ENCODE peak calls at places on chromosomes 2 and 18, in ten cellular contexts. T, V, J, F, R, E, Z, G, M and W are unnamed samples.

GRCh38 chr2:201319511-201319910 is 37.6 kb downstream of the FLACC1 start:
- DNase-seq in V (no peak), J (no peak), T (no peak), Z (no peak), R (no peak), E (no peak), G (no peak), F (no peak), M (no peak), W (no peak)

GRCh38 chr2:105546623-105546964 is 147.7 kb upstream of the FHL2 start:
- DNase-seq in F (no peak), Z (peak; percentile 26), V (no peak), R (no peak), T (no peak), J (no peak), E (no peak), M (no peak), G (no peak), W (no peak)

GRCh38 chr2:203583696-203584095 is 48.6 kb upstream of the RAPH1 start:
- DNase-seq in F (no peak), R (peak; percentile 50), J (no peak), T (no peak), Z (no peak), M (no peak), G (no peak), V (no peak), E (no peak), W (no peak)

GRCh38 chr18:45324489-45325111 is 290.7 kb upstream of the SLC14A2 start:
- DNase-seq in J (no peak), V (no peak), F (peak; percentile 54), M (peak; percentile 5), T (no peak), Z (peak; percentile 51), R (no peak), G (no peak), E (peak; percentile 54), W (no peak)

GRCh38 chr2:42558827-42559226 is 9.6 kb upstream of the MTA3 start:
- DNase-seq in F (no peak), E (no peak), Z (peak; percentile 81), T (no peak), G (no peak), J (no peak), V (no peak), M (peak; percentile 76), R (no peak), W (no peak)

GRCh38 chr2:19801367-19802087 is 100.3 kb downstream of the TTC32 start:
- DNase-seq in T (no peak), E (no peak), M (peak; percentile 12), G (no peak), R (no peak), J (no peak), F (no peak), V (no peak), Z (peak; percentile 44), W (no peak)

GRCh38 chr2:150109028-150109427 is 378.4 kb downstream of the RND3 start:
- DNase-seq in J (no peak), F (no peak), V (no peak), M (no peak), G (no peak), Z (no peak), T (no peak), E (no peak), R (no peak), W (no peak)

GRCh38 chr2:238081150-238081549 is 19.0 kb upstream of the ESPNL start:
- DNase-seq in V (no peak), Z (peak; percentile 17), E (no peak), F (no peak), T (no peak), M (no peak), J (no peak), R (no peak), G (no peak), W (no peak)

GRCh38 chr2:55961318-55961911 is 37.8 kb upstream of the EFEMP1 start:
- DNase-seq in E (no peak), R (peak; percentile 6), G (no peak), T (no peak), F (peak; percentile 4), V (no peak), M (no peak), Z (no peak), J (no peak), W (no peak)

GRCh38 chr18:76447268-76447890 is 47.7 kb downstream of the ZNF516 start:
- DNase-seq in T (no peak), V (no peak), G (no peak), R (no peak), M (peak; percentile 9), J (no peak), Z (peak; percentile 31), E (no peak), F (no peak), W (no peak)